ENCODE peak calls at places on chromosomes 11 and 22, in seven cellular contexts. G, W, A, J, R, F and V are unnamed samples.

GRCh38 chr11:35593143-35593542 is 25.1 kb upstream of the FJX1 start:
- DNase-seq in F (no peak), J (no peak), W (no peak), G (no peak), A (no peak), R (no peak), V (no peak)

GRCh38 chr11:296976-297665 is 2.2 kb downstream of the IFITM5 start:
- DNase-seq in F (peak), G (no peak), J (peak), R (peak), W (no peak), A (no peak), V (no peak)

GRCh38 chr11:56885182-56885581 is 103.5 kb upstream of the OR5AK2 start:
- DNase-seq in A (no peak), W (no peak), G (peak), J (peak), F (no peak), R (peak), V (no peak)

GRCh38 chr22:28268845-28269244 is 349.8 kb upstream of the PITPNB start:
- DNase-seq in J (no peak), W (no peak), R (no peak), F (peak), A (no peak), G (no peak), V (no peak)

GRCh38 chr22:31230155-31230870 is 18.2 kb downstream of the LIMK2 start:
- DNase-seq in F (no peak), J (no peak), G (no peak), R (no peak), W (no peak), A (no peak), V (no peak)

GRCh38 chr11:47406896-47407745 is 1.3 kb upstream of the SLC39A13 start:
- DNase-seq in J (no peak), G (no peak), W (no peak), F (no peak), R (no peak), A (no peak), V (no peak)

GRCh38 chr11:124748481-124749338 is 3.3 kb downstream of the VSIG2 start:
- DNase-seq in A (no peak), R (no peak), F (no peak), J (no peak), W (no peak), G (no peak), V (no peak)

GRCh38 chr11:59028105-59028504 is 58.0 kb upstream of the GLYATL1B start:
- DNase-seq in A (no peak), R (no peak), W (no peak), F (no peak), G (no peak), J (no peak), V (no peak)

GRCh38 chr22:45240137-45240809 is 421 bp downstream of the KIAA0930 start:
- DNase-seq in J (peak), A (peak), W (peak), G (no peak), F (peak), R (peak), V (peak)

GRCh38 chr22:46792061-46792796 is 29.8 kb downstream of the TBC1D22A start:
- DNase-seq in F (no peak), A (no peak), G (no peak), R (no peak), W (no peak), J (no peak), V (no peak)

GRCh38 chr22:39617342-39617741 is 46.8 kb downstream of the CACNA1I start:
- DNase-seq in A (no peak), G (no peak), R (no peak), J (no peak), F (no peak), W (peak), V (no peak)

GRCh38 chr11:101323997-101324396 is 194.4 kb upstream of the PGR start:
- DNase-seq in A (no peak), G (no peak), F (no peak), R (no peak), W (no peak), J (no peak), V (no peak)

GRCh38 chr11:3659595-3660515 is 11.3 kb downstream of the CHRNA10 start:
- DNase-seq in A (no peak), G (peak), R (no peak), W (no peak), J (no peak), F (no peak), V (no peak)

GRCh38 chr11:81098471-81098870 is 1635.2 kb downstream of the FAM181B start:
- DNase-seq in W (no peak), J (no peak), A (no peak), F (no peak), G (no peak), R (no peak), V (no peak)

GRCh38 chr22:30824711-30825110 is 130.0 kb downstream of the OSBP2 start:
- DNase-seq in W (no peak), J (peak), G (no peak), R (no peak), F (no peak), A (no peak), V (no peak)

GRCh38 chr11:1570896-1571759 is 943 bp downstream of the DUSP8 start:
- DNase-seq in J (peak), W (peak), G (no peak), A (no peak), R (peak), F (peak), V (no peak)

GRCh38 chr22:32475428-32476010 is 908 bp downstream of the FBXO7 start:
- DNase-seq in W (peak), F (no peak), J (no peak), R (peak), G (peak), A (no peak), V (no peak)

GRCh38 chr11:82907376-82907775 is 5.8 kb downstream of the DDIAS start:
- DNase-seq in G (no peak), J (peak), R (no peak), F (no peak), W (no peak), A (no peak), V (no peak)

GRCh38 chr11:132631956-132632355 is 900.3 kb downstream of the OPCML start:
- DNase-seq in W (no peak), G (no peak), R (no peak), J (no peak), F (no peak), A (no peak), V (no peak)

GRCh38 chr11:96155627-96156378 is 187.2 kb downstream of the MAML2 start:
- DNase-seq in W (no peak), R (peak), J (peak), A (no peak), G (peak), F (peak), V (peak)

GRCh38 chr11:60974726-60975125 is 3.2 kb downstream of the CD6 start:
- DNase-seq in G (no peak), J (no peak), F (no peak), R (no peak), W (no peak), A (no peak), V (no peak)

GRCh38 chr11:117792992-117793391 is 4.0 kb downstream of the DSCAML1 start:
- DNase-seq in R (no peak), G (no peak), A (no peak), W (no peak), F (no peak), J (no peak), V (no peak)

GRCh38 chr11:12556788-12557384 is 117.3 kb upstream of the TEAD1 start:
- DNase-seq in W (no peak), J (no peak), R (peak), F (peak), A (no peak), G (peak), V (no peak)

GRCh38 chr11:28460348-28460747 is 352.2 kb downstream of the METTL15 start:
- DNase-seq in G (no peak), J (no peak), W (no peak), A (no peak), R (no peak), F (no peak), V (no peak)

GRCh38 chr22:50148166-50148500 is 22.4 kb upstream of the PANX2 start:
- DNase-seq in J (no peak), G (no peak), R (no peak), A (no peak), W (no peak), F (no peak), V (no peak)
- H3K27ac ChIP-seq in J (no peak), G (no peak), R (no peak), A (no peak), W (no peak), F (no peak), V (no peak)

DNA sequence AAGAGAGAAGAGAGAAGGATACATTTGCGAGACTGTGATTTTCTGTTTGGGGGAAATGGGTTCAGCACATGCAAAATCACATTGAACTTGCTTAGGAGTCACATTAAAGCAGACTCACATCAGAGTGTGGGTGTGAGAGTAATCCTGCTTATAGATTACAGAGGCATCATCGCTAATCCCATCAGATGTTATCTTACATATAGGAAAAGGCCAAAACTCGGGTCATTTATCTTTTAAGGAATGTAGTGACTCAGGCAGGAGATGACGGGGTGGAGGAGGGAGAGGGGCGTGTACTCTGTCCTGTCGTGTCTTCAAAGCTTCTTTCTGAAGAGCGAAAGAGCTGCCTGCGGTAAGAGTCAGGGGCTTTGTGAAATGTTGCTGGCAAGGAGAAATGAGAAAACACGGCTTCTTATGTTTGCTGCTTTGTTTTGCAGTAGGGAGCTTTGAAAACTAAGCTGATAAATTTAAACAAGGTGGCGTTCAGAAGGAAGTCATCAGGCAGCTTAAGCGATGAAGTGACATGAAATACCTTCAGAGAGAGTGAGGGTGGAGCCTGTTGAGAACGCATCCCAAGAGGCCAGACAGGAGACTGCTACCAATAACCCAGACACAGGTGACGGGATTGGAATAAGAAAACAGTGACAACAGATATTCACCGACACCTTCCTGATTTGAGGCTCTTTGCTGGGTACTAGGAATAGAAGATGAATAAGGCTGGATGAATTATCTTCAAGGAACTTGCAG is 2.2 kb upstream of the C11orf16 start:
- DNase-seq in G (no peak), A (no peak), F (no peak), R (no peak), J (no peak), W (no peak), V (no peak)
- H3K27ac ChIP-seq in G (no peak), A (no peak), F (no peak), R (no peak), J (no peak), W (no peak), V (no peak)

GRCh38 chr11:6259638-6260019 is at the start of gene CCKBR:
- DNase-seq in G (peak), W (peak), F (no peak), R (peak), J (peak), A (peak), V (peak)

GRCh38 chr11:6260207-6260726 is 629 bp downstream of the CCKBR start:
- DNase-seq in A (no peak), W (no peak), F (no peak), J (no peak), R (no peak), G (no peak), V (no peak)

GRCh38 chr11:6263664-6264063 is 4.0 kb downstream of the CCKBR start:
- DNase-seq in W (no peak), R (no peak), G (no peak), A (no peak), F (no peak), J (no peak), V (no peak)

GRCh38 chr11:6258141-6258540 is 1.5 kb upstream of the CCKBR start:
- DNase-seq in A (no peak), R (no peak), W (no peak), J (no peak), F (no peak), G (no peak), V (no peak)

DNA sequence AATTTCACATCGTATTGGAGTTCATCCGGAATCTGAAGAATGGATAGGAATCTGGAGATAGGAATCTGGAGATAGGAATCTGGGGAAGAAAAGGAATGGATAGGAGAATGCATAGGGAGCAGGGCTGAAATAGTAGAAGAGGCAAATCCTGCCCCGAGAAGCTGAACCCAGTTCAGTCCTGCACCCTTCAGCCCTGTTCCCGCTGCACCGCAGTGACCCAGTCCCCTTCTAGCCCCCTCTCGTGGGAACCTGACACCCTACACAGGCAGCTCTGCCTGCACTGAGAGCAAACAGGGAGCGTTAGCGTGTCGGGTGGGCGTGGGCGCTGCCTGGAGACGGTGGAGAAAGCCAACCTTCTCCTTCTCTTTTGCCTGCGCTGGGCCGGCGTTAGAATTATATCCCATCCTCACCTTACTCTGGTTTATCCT is 1.1 kb upstream of the CCKBR start:
- DNase-seq in G (peak), A (no peak), F (no peak), R (no peak), J (no peak), W (no peak), V (no peak)
- H3K27ac ChIP-seq in G (peak), A (no peak), F (no peak), R (no peak), J (no peak), W (no peak), V (no peak)

DNA sequence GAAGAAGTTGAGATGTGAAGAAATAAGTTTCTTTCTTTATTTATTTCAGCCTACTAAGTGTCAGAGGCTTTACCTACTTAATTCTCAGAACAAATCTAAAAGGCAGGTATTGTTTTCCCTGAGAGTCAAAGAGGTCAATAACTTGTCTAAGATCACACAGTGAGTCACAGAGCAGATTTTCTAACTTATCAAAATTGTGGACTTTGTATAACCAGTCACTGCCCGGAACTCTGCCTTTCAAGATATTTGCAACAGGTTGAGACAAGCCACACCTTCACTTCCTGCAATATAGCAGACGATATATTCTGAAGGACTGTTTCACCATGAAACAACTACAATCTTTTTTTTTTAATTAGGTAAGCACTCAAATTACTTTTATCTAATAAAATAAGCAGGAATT is 10.5 kb upstream of the MMP3 start:
- DNase-seq in F (no peak), W (no peak), J (no peak), G (no peak), A (no peak), R (no peak), V (no peak)
- H3K27ac ChIP-seq in F (no peak), W (no peak), J (no peak), G (peak), A (no peak), R (no peak), V (no peak)

GRCh38 chr11:68855205-68855978 is 13.7 kb upstream of the CPT1A start:
- DNase-seq in F (peak), A (peak), G (no peak), R (no peak), J (peak), W (no peak), V (no peak)
- H3K27ac ChIP-seq in F (peak), A (no peak), G (peak), R (peak), J (peak), W (no peak), V (no peak)

GRCh38 chr11:75826463-75827220 is 11.6 kb downstream of the UVRAG start:
- DNase-seq in G (no peak), A (no peak), F (no peak), W (no peak), J (no peak), R (no peak), V (no peak)

GRCh38 chr11:75820636-75821035 is 5.6 kb downstream of the UVRAG start:
- DNase-seq in A (no peak), G (no peak), W (no peak), F (no peak), J (no peak), R (no peak), V (no peak)

GRCh38 chr11:75821202-75821601 is 6.2 kb downstream of the UVRAG start:
- DNase-seq in G (no peak), W (no peak), A (no peak), J (no peak), F (no peak), R (no peak), V (no peak)

GRCh38 chr11:75827562-75827961 is 12.6 kb downstream of the UVRAG start:
- DNase-seq in J (no peak), W (no peak), F (no peak), G (no peak), R (no peak), A (no peak), V (no peak)

DNA sequence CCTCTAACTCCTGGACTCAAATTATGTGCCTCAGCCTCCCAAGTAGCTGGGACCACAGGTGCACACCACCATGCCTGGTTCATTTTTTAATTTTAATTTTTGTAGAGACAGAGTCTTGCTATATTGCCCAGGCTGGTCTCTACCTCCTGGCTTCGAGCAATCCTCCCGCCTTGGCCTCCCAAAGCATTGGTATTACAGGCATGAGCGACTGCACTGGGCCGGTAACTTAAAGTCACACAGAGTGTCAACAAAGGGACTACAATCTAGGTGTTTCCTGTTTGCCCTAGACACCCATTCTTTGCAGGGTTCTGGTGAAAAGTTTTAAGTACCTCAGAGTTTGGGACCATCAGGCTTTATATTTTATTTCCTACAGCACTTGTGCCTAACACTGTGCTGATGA is 8.4 kb downstream of the UVRAG start:
- DNase-seq in A (no peak), F (no peak), W (no peak), J (no peak), G (no peak), R (no peak), V (no peak)
- H3K27ac ChIP-seq in A (no peak), F (no peak), W (no peak), J (peak), G (peak), R (no peak), V (peak)

GRCh38 chr11:76157891-76158290 is 48.4 kb downstream of the WNT11 start:
- DNase-seq in R (no peak), A (no peak), J (no peak), W (no peak), G (no peak), F (no peak), V (no peak)
- H3K27ac ChIP-seq in R (no peak), A (no peak), J (no peak), W (no peak), G (no peak), F (no peak), V (no peak)

GRCh38 chr11:9604134-9604533 is 30.7 kb downstream of the WEE1 start:
- DNase-seq in R (no peak), A (no peak), J (no peak), F (no peak), G (no peak), W (peak), V (no peak)

GRCh38 chr11:9600651-9601040 is 27.2 kb downstream of the WEE1 start:
- DNase-seq in J (no peak), W (no peak), R (no peak), F (no peak), A (no peak), G (no peak), V (no peak)

GRCh38 chr11:9600166-9600565 is 26.7 kb downstream of the WEE1 start:
- DNase-seq in A (no peak), F (no peak), G (no peak), J (no peak), R (no peak), W (no peak), V (no peak)

GRCh38 chr11:9601041-9601875 is 27.8 kb downstream of the WEE1 start:
- DNase-seq in A (peak), F (peak), G (no peak), J (no peak), R (no peak), W (peak), V (peak)

DNA sequence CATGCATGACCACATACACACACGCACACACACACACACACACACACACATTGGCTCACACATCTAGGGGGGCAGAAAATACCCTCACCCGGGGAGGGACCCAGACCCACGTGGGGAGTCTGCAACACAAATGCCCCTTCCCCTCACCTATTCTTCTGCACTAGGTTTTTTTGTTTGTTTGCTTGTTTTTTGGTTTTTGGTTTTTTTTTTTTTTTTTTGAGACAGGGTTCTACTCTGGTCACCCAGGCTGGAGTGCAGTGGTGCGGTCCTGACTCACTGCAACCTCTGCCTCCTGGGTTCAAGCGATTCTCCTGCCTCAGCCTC is 28.4 kb downstream of the WEE1 start:
- DNase-seq in G (no peak), W (no peak), R (no peak), J (no peak), F (no peak), A (no peak), V (no peak)
- H3K27ac ChIP-seq in G (no peak), W (peak), R (no peak), J (no peak), F (no peak), A (no peak), V (peak)

GRCh38 chr11:115682101-115682500 is 177.9 kb upstream of the CADM1 start:
- DNase-seq in R (no peak), F (no peak), J (no peak), W (no peak), G (no peak), A (no peak), V (no peak)
- H3K27ac ChIP-seq in R (no peak), F (no peak), J (no peak), W (no peak), G (no peak), A (no peak), V (no peak)

DNA sequence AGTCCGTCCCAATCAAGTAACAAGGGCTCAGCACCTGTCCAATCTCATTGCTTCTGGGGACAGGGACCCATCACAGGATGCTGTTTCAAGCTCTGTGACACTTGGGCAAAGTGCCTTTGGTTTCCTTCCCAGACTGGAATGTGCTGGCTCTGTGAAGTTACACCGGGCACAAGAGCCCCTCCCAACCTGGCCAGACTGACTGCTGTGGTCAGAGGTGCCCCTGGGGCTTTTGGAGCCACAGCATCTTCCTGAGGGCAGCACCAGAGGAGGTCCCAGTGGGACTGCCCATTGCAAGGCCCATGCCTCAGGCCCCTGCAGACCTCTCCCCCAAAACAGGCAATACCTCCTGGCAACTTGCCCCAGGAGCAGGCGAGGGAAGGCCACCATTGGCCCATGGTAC is 155.2 kb upstream of the GRK3 start:
- DNase-seq in G (no peak), J (no peak), A (no peak), R (no peak), W (no peak), F (no peak), V (no peak)
- H3K27ac ChIP-seq in G (no peak), J (no peak), A (no peak), R (no peak), W (no peak), F (no peak), V (no peak)